ENCODE peak calls at places on chromosomes 11 and 22, in ten cellular contexts. One of them, this sample, is unnamed.
A peak's percentile ranks its signal among the peaks of the same experiment; 100 is the strongest.

GRCh38 chr11:59867946-59868345 is 1.7 kb upstream of the TCN1 start:
- DNase-seq in tibial nerve: no peak
- DNase-seq in lung microvascular endothelial cell: no peak
- DNase-seq in GM04504: no peak
- DNase-seq in GM12892: no peak
- DNase-seq in effector CD4-positive, alpha-beta T cell: no peak
- DNase-seq in GOT3: no peak
- DNase-seq in activated gamma-delta T cell treated with anti-CD3 and anti-CD28 coated beads, Interleukin-2, amount 50 U/mL, for 16 hours: no peak
- DNase-seq in mucosa of gallbladder: no peak
- DNase-seq in A549: no peak
- DNase-seq in this sample: no peak

GRCh38 chr22:29306830-29307657 is 594 bp downstream of the GAS2L1 start:
- DNase-seq in tibial nerve: peak; percentile 74
- DNase-seq in lung microvascular endothelial cell: peak; percentile 68
- DNase-seq in GM04504: peak; percentile 51
- DNase-seq in GM12892: peak; percentile 37
- DNase-seq in effector CD4-positive, alpha-beta T cell: no peak
- DNase-seq in GOT3: peak; percentile 25
- DNase-seq in activated gamma-delta T cell treated with anti-CD3 and anti-CD28 coated beads, Interleukin-2, amount 50 U/mL, for 16 hours: no peak
- DNase-seq in mucosa of gallbladder: peak; percentile 63
- DNase-seq in A549: peak; percentile 50
- DNase-seq in this sample: no peak

GRCh38 chr22:27100323-27100722 is 442.9 kb downstream of the MIAT start:
- DNase-seq in tibial nerve: no peak
- DNase-seq in lung microvascular endothelial cell: no peak
- DNase-seq in GM04504: no peak
- DNase-seq in GM12892: no peak
- DNase-seq in effector CD4-positive, alpha-beta T cell: no peak
- DNase-seq in GOT3: no peak
- DNase-seq in activated gamma-delta T cell treated with anti-CD3 and anti-CD28 coated beads, Interleukin-2, amount 50 U/mL, for 16 hours: no peak
- DNase-seq in mucosa of gallbladder: no peak
- DNase-seq in A549: no peak
- DNase-seq in this sample: no peak

GRCh38 chr11:43942651-43943356 is 367 bp downstream of the C11orf96 start:
- DNase-seq in tibial nerve: no peak
- DNase-seq in lung microvascular endothelial cell: peak; percentile 51
- DNase-seq in GM04504: no peak
- DNase-seq in GM12892: no peak
- DNase-seq in effector CD4-positive, alpha-beta T cell: no peak
- DNase-seq in GOT3: no peak
- DNase-seq in activated gamma-delta T cell treated with anti-CD3 and anti-CD28 coated beads, Interleukin-2, amount 50 U/mL, for 16 hours: no peak
- DNase-seq in mucosa of gallbladder: no peak
- DNase-seq in A549: peak; percentile 28
- DNase-seq in this sample: no peak

GRCh38 chr11:12150831-12151382 is 40.5 kb downstream of the MICAL2 start:
- DNase-seq in tibial nerve: no peak
- DNase-seq in lung microvascular endothelial cell: no peak
- DNase-seq in GM04504: no peak
- DNase-seq in GM12892: no peak
- DNase-seq in effector CD4-positive, alpha-beta T cell: no peak
- DNase-seq in GOT3: no peak
- DNase-seq in activated gamma-delta T cell treated with anti-CD3 and anti-CD28 coated beads, Interleukin-2, amount 50 U/mL, for 16 hours: no peak
- DNase-seq in mucosa of gallbladder: no peak
- DNase-seq in A549: no peak
- DNase-seq in this sample: no peak

GRCh38 chr11:3139481-3140290 is 25.4 kb downstream of the OSBPL5 start:
- DNase-seq in tibial nerve: no peak
- DNase-seq in lung microvascular endothelial cell: no peak
- DNase-seq in GM04504: no peak
- DNase-seq in GM12892: no peak
- DNase-seq in effector CD4-positive, alpha-beta T cell: no peak
- DNase-seq in GOT3: no peak
- DNase-seq in activated gamma-delta T cell treated with anti-CD3 and anti-CD28 coated beads, Interleukin-2, amount 50 U/mL, for 16 hours: no peak
- DNase-seq in mucosa of gallbladder: no peak
- DNase-seq in A549: no peak
- DNase-seq in this sample: no peak

GRCh38 chr11:17564687-17565042 is 17.6 kb downstream of the OTOG start:
- DNase-seq in tibial nerve: no peak
- DNase-seq in lung microvascular endothelial cell: no peak
- DNase-seq in GM04504: no peak
- DNase-seq in GM12892: no peak
- DNase-seq in effector CD4-positive, alpha-beta T cell: no peak
- DNase-seq in GOT3: no peak
- DNase-seq in activated gamma-delta T cell treated with anti-CD3 and anti-CD28 coated beads, Interleukin-2, amount 50 U/mL, for 16 hours: no peak
- DNase-seq in mucosa of gallbladder: no peak
- DNase-seq in A549: no peak
- DNase-seq in this sample: no peak

GRCh38 chr22:43060213-43060612 is 29.0 kb downstream of the TTLL1 start:
- DNase-seq in tibial nerve: peak; percentile 20
- DNase-seq in lung microvascular endothelial cell: peak; percentile 47
- DNase-seq in GM04504: no peak
- DNase-seq in GM12892: no peak
- DNase-seq in effector CD4-positive, alpha-beta T cell: no peak
- DNase-seq in GOT3: no peak
- DNase-seq in activated gamma-delta T cell treated with anti-CD3 and anti-CD28 coated beads, Interleukin-2, amount 50 U/mL, for 16 hours: no peak
- DNase-seq in mucosa of gallbladder: no peak
- DNase-seq in A549: no peak
- DNase-seq in this sample: no peak

GRCh38 chr11:65433657-65434056 is 11.1 kb downstream of the NEAT1 start:
- DNase-seq in tibial nerve: no peak
- DNase-seq in lung microvascular endothelial cell: no peak
- DNase-seq in GM04504: no peak
- DNase-seq in GM12892: no peak
- DNase-seq in effector CD4-positive, alpha-beta T cell: no peak
- DNase-seq in GOT3: no peak
- DNase-seq in activated gamma-delta T cell treated with anti-CD3 and anti-CD28 coated beads, Interleukin-2, amount 50 U/mL, for 16 hours: no peak
- DNase-seq in mucosa of gallbladder: no peak
- DNase-seq in A549: no peak
- DNase-seq in this sample: no peak

GRCh38 chr11:127859941-127860354 is 727.4 kb downstream of the ETS1 start:
- DNase-seq in tibial nerve: no peak
- DNase-seq in lung microvascular endothelial cell: no peak
- DNase-seq in GM04504: no peak
- DNase-seq in GM12892: no peak
- DNase-seq in effector CD4-positive, alpha-beta T cell: no peak
- DNase-seq in GOT3: no peak
- DNase-seq in activated gamma-delta T cell treated with anti-CD3 and anti-CD28 coated beads, Interleukin-2, amount 50 U/mL, for 16 hours: no peak
- DNase-seq in mucosa of gallbladder: no peak
- DNase-seq in A549: no peak
- DNase-seq in this sample: no peak

GRCh38 chr11:116725434-116726221 is 47.2 kb downstream of the BUD13 start:
- DNase-seq in tibial nerve: no peak
- DNase-seq in lung microvascular endothelial cell: no peak
- DNase-seq in GM04504: no peak
- DNase-seq in GM12892: no peak
- DNase-seq in effector CD4-positive, alpha-beta T cell: no peak
- DNase-seq in GOT3: no peak
- DNase-seq in activated gamma-delta T cell treated with anti-CD3 and anti-CD28 coated beads, Interleukin-2, amount 50 U/mL, for 16 hours: no peak
- DNase-seq in mucosa of gallbladder: no peak
- DNase-seq in A549: no peak
- DNase-seq in this sample: no peak

GRCh38 chr11:23311986-23312940 is 452.0 kb upstream of the CCDC179 start:
- DNase-seq in tibial nerve: no peak
- DNase-seq in lung microvascular endothelial cell: peak; percentile 8
- DNase-seq in GM04504: no peak
- DNase-seq in GM12892: no peak
- DNase-seq in effector CD4-positive, alpha-beta T cell: no peak
- DNase-seq in GOT3: no peak
- DNase-seq in activated gamma-delta T cell treated with anti-CD3 and anti-CD28 coated beads, Interleukin-2, amount 50 U/mL, for 16 hours: no peak
- DNase-seq in mucosa of gallbladder: no peak
- DNase-seq in A549: no peak
- DNase-seq in this sample: peak; percentile 56

GRCh38 chr22:41902932-41903421 is 11.9 kb downstream of the SHISA8 start:
- DNase-seq in tibial nerve: no peak
- DNase-seq in lung microvascular endothelial cell: no peak
- DNase-seq in GM04504: no peak
- DNase-seq in GM12892: no peak
- DNase-seq in effector CD4-positive, alpha-beta T cell: no peak
- DNase-seq in GOT3: no peak
- DNase-seq in activated gamma-delta T cell treated with anti-CD3 and anti-CD28 coated beads, Interleukin-2, amount 50 U/mL, for 16 hours: no peak
- DNase-seq in mucosa of gallbladder: no peak
- DNase-seq in A549: no peak
- DNase-seq in this sample: no peak

GRCh38 chr22:49546811-49547585 is 280.7 kb downstream of the BRD1 start:
- DNase-seq in tibial nerve: no peak
- DNase-seq in lung microvascular endothelial cell: no peak
- DNase-seq in GM04504: no peak
- DNase-seq in GM12892: no peak
- DNase-seq in effector CD4-positive, alpha-beta T cell: no peak
- DNase-seq in GOT3: no peak
- DNase-seq in activated gamma-delta T cell treated with anti-CD3 and anti-CD28 coated beads, Interleukin-2, amount 50 U/mL, for 16 hours: no peak
- DNase-seq in mucosa of gallbladder: no peak
- DNase-seq in A549: no peak
- DNase-seq in this sample: no peak

GRCh38 chr11:2732261-2732939 is 32.6 kb upstream of the KCNQ1OT1 start:
- DNase-seq in tibial nerve: no peak
- DNase-seq in lung microvascular endothelial cell: no peak
- DNase-seq in GM04504: no peak
- DNase-seq in GM12892: no peak
- DNase-seq in effector CD4-positive, alpha-beta T cell: no peak
- DNase-seq in GOT3: no peak
- DNase-seq in activated gamma-delta T cell treated with anti-CD3 and anti-CD28 coated beads, Interleukin-2, amount 50 U/mL, for 16 hours: no peak
- DNase-seq in mucosa of gallbladder: no peak
- DNase-seq in A549: no peak
- DNase-seq in this sample: no peak

GRCh38 chr11:102989379-102990047 is 34.0 kb upstream of the MMP13 start:
- DNase-seq in tibial nerve: no peak
- DNase-seq in lung microvascular endothelial cell: no peak
- DNase-seq in GM04504: no peak
- DNase-seq in GM12892: no peak
- DNase-seq in effector CD4-positive, alpha-beta T cell: no peak
- DNase-seq in GOT3: no peak
- DNase-seq in activated gamma-delta T cell treated with anti-CD3 and anti-CD28 coated beads, Interleukin-2, amount 50 U/mL, for 16 hours: no peak
- DNase-seq in mucosa of gallbladder: no peak
- DNase-seq in A549: no peak
- DNase-seq in this sample: no peak

GRCh38 chr11:47189100-47189834 is 3.0 kb upstream of the PACSIN3 start:
- DNase-seq in tibial nerve: no peak
- DNase-seq in lung microvascular endothelial cell: no peak
- DNase-seq in GM04504: peak; percentile 34
- DNase-seq in GM12892: no peak
- DNase-seq in effector CD4-positive, alpha-beta T cell: no peak
- DNase-seq in GOT3: no peak
- DNase-seq in activated gamma-delta T cell treated with anti-CD3 and anti-CD28 coated beads, Interleukin-2, amount 50 U/mL, for 16 hours: no peak
- DNase-seq in mucosa of gallbladder: peak; percentile 47
- DNase-seq in A549: peak; percentile 62
- DNase-seq in this sample: peak; percentile 68

GRCh38 chr11:69732910-69733309 is 29.1 kb upstream of the FGF19 start:
- DNase-seq in tibial nerve: no peak
- DNase-seq in lung microvascular endothelial cell: no peak
- DNase-seq in GM04504: no peak
- DNase-seq in GM12892: no peak
- DNase-seq in effector CD4-positive, alpha-beta T cell: no peak
- DNase-seq in GOT3: no peak
- DNase-seq in activated gamma-delta T cell treated with anti-CD3 and anti-CD28 coated beads, Interleukin-2, amount 50 U/mL, for 16 hours: no peak
- DNase-seq in mucosa of gallbladder: no peak
- DNase-seq in A549: no peak
- DNase-seq in this sample: no peak

GRCh38 chr22:30305519-30305905 is 16.2 kb upstream of the CASTOR1 start:
- DNase-seq in tibial nerve: peak; percentile 67
- DNase-seq in lung microvascular endothelial cell: peak; percentile 34
- DNase-seq in GM04504: no peak
- DNase-seq in GM12892: peak; percentile 59
- DNase-seq in effector CD4-positive, alpha-beta T cell: no peak
- DNase-seq in GOT3: no peak
- DNase-seq in activated gamma-delta T cell treated with anti-CD3 and anti-CD28 coated beads, Interleukin-2, amount 50 U/mL, for 16 hours: no peak
- DNase-seq in mucosa of gallbladder: no peak
- DNase-seq in A549: no peak
- DNase-seq in this sample: no peak

GRCh38 chr22:40602231-40602630 is 34.3 kb downstream of the MRTFA start:
- DNase-seq in tibial nerve: no peak
- DNase-seq in lung microvascular endothelial cell: peak; percentile 62
- DNase-seq in GM04504: no peak
- DNase-seq in GM12892: no peak
- DNase-seq in effector CD4-positive, alpha-beta T cell: no peak
- DNase-seq in GOT3: no peak
- DNase-seq in activated gamma-delta T cell treated with anti-CD3 and anti-CD28 coated beads, Interleukin-2, amount 50 U/mL, for 16 hours: no peak
- DNase-seq in mucosa of gallbladder: no peak
- DNase-seq in A549: no peak
- DNase-seq in this sample: no peak

GRCh38 chr11:94550513-94550912 is 6.8 kb downstream of the FUT4 start:
- DNase-seq in tibial nerve: no peak
- DNase-seq in lung microvascular endothelial cell: no peak
- DNase-seq in GM04504: no peak
- DNase-seq in GM12892: no peak
- DNase-seq in effector CD4-positive, alpha-beta T cell: no peak
- DNase-seq in GOT3: no peak
- DNase-seq in activated gamma-delta T cell treated with anti-CD3 and anti-CD28 coated beads, Interleukin-2, amount 50 U/mL, for 16 hours: no peak
- DNase-seq in mucosa of gallbladder: no peak
- DNase-seq in A549: no peak
- DNase-seq in this sample: no peak

GRCh38 chr11:32034680-32035079 is 56.2 kb upstream of the RCN1 start:
- DNase-seq in tibial nerve: no peak
- DNase-seq in lung microvascular endothelial cell: no peak
- DNase-seq in GM04504: peak; percentile 35
- DNase-seq in GM12892: no peak
- DNase-seq in effector CD4-positive, alpha-beta T cell: no peak
- DNase-seq in GOT3: no peak
- DNase-seq in activated gamma-delta T cell treated with anti-CD3 and anti-CD28 coated beads, Interleukin-2, amount 50 U/mL, for 16 hours: no peak
- DNase-seq in mucosa of gallbladder: no peak
- DNase-seq in A549: no peak
- DNase-seq in this sample: peak; percentile 31

GRCh38 chr11:125772834-125773505 is 5.7 kb downstream of the PATE2 start:
- DNase-seq in tibial nerve: no peak
- DNase-seq in lung microvascular endothelial cell: no peak
- DNase-seq in GM04504: peak; percentile 48
- DNase-seq in GM12892: no peak
- DNase-seq in effector CD4-positive, alpha-beta T cell: no peak
- DNase-seq in GOT3: no peak
- DNase-seq in activated gamma-delta T cell treated with anti-CD3 and anti-CD28 coated beads, Interleukin-2, amount 50 U/mL, for 16 hours: no peak
- DNase-seq in mucosa of gallbladder: no peak
- DNase-seq in A549: no peak
- DNase-seq in this sample: peak; percentile 40

GRCh38 chr11:15093432-15093831 is 20.0 kb downstream of the CALCB start:
- DNase-seq in tibial nerve: no peak
- DNase-seq in lung microvascular endothelial cell: no peak
- DNase-seq in GM04504: no peak
- DNase-seq in GM12892: no peak
- DNase-seq in effector CD4-positive, alpha-beta T cell: no peak
- DNase-seq in GOT3: no peak
- DNase-seq in activated gamma-delta T cell treated with anti-CD3 and anti-CD28 coated beads, Interleukin-2, amount 50 U/mL, for 16 hours: no peak
- DNase-seq in mucosa of gallbladder: no peak
- DNase-seq in A549: no peak
- DNase-seq in this sample: no peak

GRCh38 chr22:25953276-25953675 is 211.3 kb downstream of the MYO18B start:
- DNase-seq in tibial nerve: no peak
- DNase-seq in lung microvascular endothelial cell: no peak
- DNase-seq in GM04504: no peak
- DNase-seq in GM12892: no peak
- DNase-seq in effector CD4-positive, alpha-beta T cell: no peak
- DNase-seq in GOT3: no peak
- DNase-seq in activated gamma-delta T cell treated with anti-CD3 and anti-CD28 coated beads, Interleukin-2, amount 50 U/mL, for 16 hours: no peak
- DNase-seq in mucosa of gallbladder: no peak
- DNase-seq in A549: no peak
- DNase-seq in this sample: no peak

GRCh38 chr22:39215430-39216142 is 29.2 kb downstream of the PDGFB start:
- DNase-seq in tibial nerve: no peak
- DNase-seq in lung microvascular endothelial cell: no peak
- DNase-seq in GM04504: no peak
- DNase-seq in GM12892: no peak
- DNase-seq in effector CD4-positive, alpha-beta T cell: no peak
- DNase-seq in GOT3: no peak
- DNase-seq in activated gamma-delta T cell treated with anti-CD3 and anti-CD28 coated beads, Interleukin-2, amount 50 U/mL, for 16 hours: no peak
- DNase-seq in mucosa of gallbladder: no peak
- DNase-seq in A549: peak; percentile 36
- DNase-seq in this sample: no peak

GRCh38 chr11:56782167-56782847 is 33.8 kb upstream of the OR9G4 start:
- DNase-seq in tibial nerve: no peak
- DNase-seq in lung microvascular endothelial cell: no peak
- DNase-seq in GM04504: no peak
- DNase-seq in GM12892: no peak
- DNase-seq in effector CD4-positive, alpha-beta T cell: no peak
- DNase-seq in GOT3: no peak
- DNase-seq in activated gamma-delta T cell treated with anti-CD3 and anti-CD28 coated beads, Interleukin-2, amount 50 U/mL, for 16 hours: no peak
- DNase-seq in mucosa of gallbladder: no peak
- DNase-seq in A549: no peak
- DNase-seq in this sample: no peak

This sample was measured in non-pigmented ciliary epithelial cell.